ENCODE peak calls at places on chromosomes 13 and 19, in five cellular contexts. O is lung, B is EH, F is nucleus accumbens, D is NCI-H2171 treated with DMSO at 0.1 percent for 48 hours. A is an unnamed sample.

GRCh38 chr13:60617863-60618733 is 221.1 kb downstream of the TDRD3 start:
- DNase-seq in D (no peak), F (no peak), O (no peak), B (peak), A (no peak)

GRCh38 chr19:32407004-32407992 is 1.7 kb downstream of the DPY19L3 start:
- DNase-seq in D (no peak), F (no peak), B (peak), O (peak), A (no peak)

GRCh38 chr13:111005364-111005763 is 90.5 kb upstream of the ANKRD10 start:
- DNase-seq in O (no peak), F (no peak), B (peak), D (no peak), A (no peak)

GRCh38 chr13:60146491-60146890 is 17.2 kb downstream of the DIAPH3 start:
- DNase-seq in F (no peak), D (no peak), B (peak), O (no peak), A (no peak)

GRCh38 chr13:85896516-85897450 is 97.6 kb upstream of the SLITRK6 start:
- DNase-seq in O (no peak), F (no peak), B (no peak), D (no peak), A (no peak)

GRCh38 chr13:75785130-75785529 is 149.0 kb downstream of the LMO7 start:
- DNase-seq in O (no peak), F (no peak), B (peak), D (no peak), A (no peak)

GRCh38 chr19:16876904-16877361 is 11.9 kb upstream of the F2RL3 start:
- DNase-seq in F (no peak), O (peak), D (no peak), B (no peak), A (no peak)

GRCh38 chr13:35771898-35772297 is 295.4 kb upstream of the MAB21L1 start:
- DNase-seq in O (no peak), F (no peak), B (peak), D (no peak), A (no peak)

GRCh38 chr19:18469245-18470107 is 31.5 kb upstream of the ISYNA1 start:
- DNase-seq in O (peak), B (peak), F (peak), D (peak), A (no peak)

GRCh38 chr19:53621885-53622710 is 9.7 kb upstream of the DPRX start:
- DNase-seq in B (no peak), D (no peak), O (no peak), F (no peak), A (no peak)

GRCh38 chr13:89279374-89279773 is 1608.2 kb downstream of the SLITRK5 start:
- DNase-seq in D (no peak), O (no peak), F (no peak), B (no peak), A (no peak)

GRCh38 chr19:58477130-58477529 is 978 bp downstream of the ZNF446 start:
- DNase-seq in F (no peak), D (no peak), O (no peak), B (no peak), A (no peak)

GRCh38 chr13:24997367-24997967 is 98.5 kb upstream of the PABPC3 start:
- DNase-seq in D (peak), F (no peak), O (no peak), B (peak), A (no peak)

GRCh38 chr19:1566392-1567115 is 1.6 kb downstream of the MEX3D start:
- DNase-seq in F (peak), D (peak), O (peak), B (peak), A (peak)

GRCh38 chr13:108924154-108924940 is 294.9 kb downstream of the MYO16 start:
- DNase-seq in F (no peak), B (peak), O (no peak), D (no peak), A (no peak)

GRCh38 chr19:54247106-54247930 is 4.7 kb upstream of the LILRA6 start:
- DNase-seq in F (no peak), B (no peak), O (no peak), D (no peak), A (no peak)

GRCh38 chr13:31896427-31896826 is 135.1 kb upstream of the FRY start:
- DNase-seq in D (peak), F (no peak), B (peak), O (no peak), A (no peak)

GRCh38 chr13:39105110-39105509 is 66.9 kb downstream of the NHLRC3 start:
- DNase-seq in O (no peak), F (no peak), B (peak), D (peak), A (no peak)

GRCh38 chr13:113939905-113940339 is 34.0 kb downstream of the C13orf46 start:
- DNase-seq in F (no peak), O (no peak), B (no peak), D (no peak), A (no peak)

GRCh38 chr19:45564131-45564780 is 20.3 kb downstream of the OPA3 start:
- DNase-seq in F (no peak), D (peak), B (no peak), O (no peak), A (no peak)

GRCh38 chr13:108919036-108919907 is 289.9 kb downstream of the MYO16 start:
- DNase-seq in D (no peak), F (no peak), B (peak), O (peak), A (no peak)

GRCh38 chr13:63094069-63094468 is 1678.4 kb upstream of the PCDH20 start:
- DNase-seq in D (no peak), F (no peak), O (no peak), B (no peak), A (no peak)

A was measured in NCI-H1048.